ENCODE peak calls at places on chromosomes 4 and X, in seven cellular contexts. One of them, this sample, is unnamed.
A peak's percentile ranks its signal among the peaks of the same experiment; 100 is the strongest.

GRCh38 chr4:138063581-138063980 is 178.6 kb downstream of the SLC7A11 start:
- DNase-seq in astrocyte of the cerebellum: no peak
- DNase-seq in ovary: no peak
- DNase-seq in GM23338: peak; percentile 16
- DNase-seq in CD8-positive, alpha-beta T cell: no peak
- DNase-seq in A549: no peak
- DNase-seq in IMR-90: no peak
- DNase-seq in this sample: no peak

GRCh38 chrX:152641996-152642395 is 4.3 kb downstream of the GABRQ start:
- DNase-seq in CD8-positive, alpha-beta T cell: no peak
- DNase-seq in IMR-90: peak; percentile 1
- DNase-seq in astrocyte of the cerebellum: no peak
- DNase-seq in A549: no peak
- DNase-seq in ovary: no peak
- DNase-seq in GM23338: peak; percentile 60
- DNase-seq in this sample: no peak

GRCh38 chrX:106698693-106699092 is 27.8 kb upstream of the RNF128 start:
- DNase-seq in A549: no peak
- DNase-seq in GM23338: no peak
- DNase-seq in astrocyte of the cerebellum: peak; percentile 4
- DNase-seq in ovary: no peak
- DNase-seq in CD8-positive, alpha-beta T cell: no peak
- DNase-seq in IMR-90: peak; percentile 67
- DNase-seq in this sample: no peak

GRCh38 chrX:12901486-12901885 is 4.9 kb upstream of the TLR8 start:
- DNase-seq in ovary: peak; percentile 48
- DNase-seq in IMR-90: peak; percentile 39
- DNase-seq in A549: peak; percentile 69
- DNase-seq in GM23338: peak; percentile 41
- DNase-seq in astrocyte of the cerebellum: peak; percentile 2
- DNase-seq in CD8-positive, alpha-beta T cell: peak; percentile 69
- DNase-seq in this sample: peak; percentile 64

GRCh38 chrX:120647127-120647526 is 17.3 kb upstream of the C1GALT1C1 start:
- DNase-seq in astrocyte of the cerebellum: no peak
- DNase-seq in A549: no peak
- DNase-seq in GM23338: no peak
- DNase-seq in IMR-90: no peak
- DNase-seq in CD8-positive, alpha-beta T cell: no peak
- DNase-seq in ovary: no peak
- DNase-seq in this sample: no peak

GRCh38 chrX:112163916-112164315 is 81.3 kb upstream of the TRPC5 start:
- DNase-seq in ovary: no peak
- DNase-seq in IMR-90: peak; percentile 49
- DNase-seq in GM23338: no peak
- DNase-seq in CD8-positive, alpha-beta T cell: no peak
- DNase-seq in A549: no peak
- DNase-seq in astrocyte of the cerebellum: peak; percentile 12
- DNase-seq in this sample: no peak

GRCh38 chrX:32483534-32484136 is 727.7 kb downstream of the DMD start:
- DNase-seq in IMR-90: no peak
- DNase-seq in GM23338: peak; percentile 56
- DNase-seq in astrocyte of the cerebellum: no peak
- DNase-seq in A549: no peak
- DNase-seq in ovary: no peak
- DNase-seq in CD8-positive, alpha-beta T cell: no peak
- DNase-seq in this sample: no peak

GRCh38 chrX:16610121-16610565 is 39.8 kb upstream of the S100G start:
- DNase-seq in ovary: no peak
- DNase-seq in astrocyte of the cerebellum: no peak
- DNase-seq in IMR-90: peak; percentile 74
- DNase-seq in A549: no peak
- DNase-seq in GM23338: no peak
- DNase-seq in CD8-positive, alpha-beta T cell: no peak
- DNase-seq in this sample: no peak

GRCh38 chr4:184269879-184270430 is 52.3 kb upstream of the ENPP6 start:
- DNase-seq in GM23338: no peak
- DNase-seq in astrocyte of the cerebellum: no peak
- DNase-seq in CD8-positive, alpha-beta T cell: no peak
- DNase-seq in IMR-90: no peak
- DNase-seq in A549: no peak
- DNase-seq in ovary: no peak
- DNase-seq in this sample: no peak

GRCh38 chr4:184270808-184271413 is 53.2 kb upstream of the ENPP6 start:
- DNase-seq in ovary: no peak
- DNase-seq in A549: no peak
- DNase-seq in IMR-90: no peak
- DNase-seq in astrocyte of the cerebellum: no peak
- DNase-seq in GM23338: no peak
- DNase-seq in CD8-positive, alpha-beta T cell: no peak
- DNase-seq in this sample: no peak

GRCh38 chr4:184267206-184267608 is 49.5 kb upstream of the ENPP6 start:
- DNase-seq in astrocyte of the cerebellum: no peak
- DNase-seq in IMR-90: no peak
- DNase-seq in GM23338: no peak
- DNase-seq in A549: no peak
- DNase-seq in ovary: no peak
- DNase-seq in CD8-positive, alpha-beta T cell: no peak
- DNase-seq in this sample: no peak

GRCh38 chr4:184267673-184268573 is 50.2 kb upstream of the ENPP6 start:
- DNase-seq in CD8-positive, alpha-beta T cell: peak; percentile 44
- DNase-seq in A549: peak; percentile 37
- DNase-seq in ovary: no peak
- DNase-seq in IMR-90: peak; percentile 97
- DNase-seq in GM23338: no peak
- DNase-seq in astrocyte of the cerebellum: peak; percentile 36
- DNase-seq in this sample: no peak

GRCh38 chr4:184268574-184269160 is 51.0 kb upstream of the ENPP6 start:
- DNase-seq in A549: no peak
- DNase-seq in GM23338: no peak
- DNase-seq in CD8-positive, alpha-beta T cell: no peak
- DNase-seq in IMR-90: no peak
- DNase-seq in astrocyte of the cerebellum: no peak
- DNase-seq in ovary: no peak
- DNase-seq in this sample: no peak
- TF ChIP-seq CTCF in A549: no peak
- TF ChIP-seq CTCF in GM23338: no peak
- TF ChIP-seq CTCF in CD8-positive, alpha-beta T cell: no peak
- TF ChIP-seq CTCF in IMR-90: peak; percentile 14
- TF ChIP-seq CTCF in astrocyte of the cerebellum: no peak
- TF ChIP-seq CTCF in ovary: no peak
- TF ChIP-seq CTCF in this sample: no peak

DNA sequence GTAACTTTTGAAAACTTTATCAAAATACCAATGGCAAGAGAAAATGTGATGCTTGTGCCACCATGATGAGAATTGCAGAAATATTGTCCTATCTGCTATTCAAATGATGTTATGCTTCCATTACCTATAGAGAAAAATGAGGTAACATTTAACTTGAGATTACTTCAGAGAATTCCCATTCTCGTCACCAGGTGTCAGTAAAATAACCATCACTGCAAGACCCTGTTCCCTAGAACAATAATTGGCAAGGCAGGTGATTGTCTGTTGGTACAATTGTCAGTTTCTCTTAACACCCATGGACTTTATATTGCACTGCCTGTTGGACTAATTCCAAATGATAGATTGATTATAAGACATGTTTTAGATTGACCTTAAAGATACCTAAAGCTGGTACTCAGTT is 179.9 kb downstream of the GABRG1 start:
- DNase-seq in GM23338: peak; percentile 41
- DNase-seq in IMR-90: no peak
- DNase-seq in ovary: no peak
- DNase-seq in CD8-positive, alpha-beta T cell: no peak
- DNase-seq in A549: no peak
- DNase-seq in astrocyte of the cerebellum: no peak
- DNase-seq in this sample: no peak
- TF ChIP-seq CTCF in GM23338: peak; percentile 54
- TF ChIP-seq CTCF in IMR-90: no peak
- TF ChIP-seq CTCF in ovary: no peak
- TF ChIP-seq CTCF in CD8-positive, alpha-beta T cell: no peak
- TF ChIP-seq CTCF in A549: no peak
- TF ChIP-seq CTCF in astrocyte of the cerebellum: peak; percentile 33
- TF ChIP-seq CTCF in this sample: no peak

DNA sequence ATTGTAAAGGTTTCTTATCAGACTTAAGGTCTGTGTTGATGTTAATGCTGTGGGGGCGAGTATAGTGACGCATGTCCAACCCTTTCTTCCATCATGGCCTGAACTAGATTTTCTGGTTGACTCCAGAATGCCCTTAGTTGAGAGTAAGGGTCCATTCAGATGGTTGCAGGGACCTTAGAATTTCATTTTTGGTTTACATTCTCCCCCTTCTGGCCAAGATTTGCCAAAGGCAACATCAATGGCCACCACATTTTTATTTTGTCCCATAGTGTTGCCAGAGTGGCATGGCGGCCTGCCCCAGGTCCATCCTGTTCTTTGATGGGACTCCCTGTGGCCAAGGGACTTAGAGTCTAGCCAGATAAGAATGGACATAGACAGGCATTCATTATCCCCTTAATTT is 368.5 kb downstream of the GPM6A start:
- DNase-seq in A549: no peak
- DNase-seq in ovary: no peak
- DNase-seq in astrocyte of the cerebellum: no peak
- DNase-seq in IMR-90: no peak
- DNase-seq in GM23338: no peak
- DNase-seq in CD8-positive, alpha-beta T cell: no peak
- DNase-seq in this sample: no peak
- TF ChIP-seq CTCF in A549: no peak
- TF ChIP-seq CTCF in ovary: no peak
- TF ChIP-seq CTCF in astrocyte of the cerebellum: peak; percentile 19
- TF ChIP-seq CTCF in IMR-90: peak; percentile 31
- TF ChIP-seq CTCF in GM23338: peak; percentile 38
- TF ChIP-seq CTCF in CD8-positive, alpha-beta T cell: no peak
- TF ChIP-seq CTCF in this sample: no peak

GRCh38 chr4:126223784-126224407 is 909.1 kb downstream of the FAT4 start:
- DNase-seq in IMR-90: peak; percentile 23
- DNase-seq in CD8-positive, alpha-beta T cell: no peak
- DNase-seq in astrocyte of the cerebellum: no peak
- DNase-seq in A549: no peak
- DNase-seq in GM23338: peak; percentile 39
- DNase-seq in ovary: no peak
- DNase-seq in this sample: no peak
- TF ChIP-seq CTCF in IMR-90: peak; percentile 60
- TF ChIP-seq CTCF in CD8-positive, alpha-beta T cell: no peak
- TF ChIP-seq CTCF in astrocyte of the cerebellum: peak; percentile 64
- TF ChIP-seq CTCF in A549: peak; percentile 10
- TF ChIP-seq CTCF in GM23338: peak; percentile 84
- TF ChIP-seq CTCF in ovary: no peak
- TF ChIP-seq CTCF in this sample: peak; percentile 65

DNA sequence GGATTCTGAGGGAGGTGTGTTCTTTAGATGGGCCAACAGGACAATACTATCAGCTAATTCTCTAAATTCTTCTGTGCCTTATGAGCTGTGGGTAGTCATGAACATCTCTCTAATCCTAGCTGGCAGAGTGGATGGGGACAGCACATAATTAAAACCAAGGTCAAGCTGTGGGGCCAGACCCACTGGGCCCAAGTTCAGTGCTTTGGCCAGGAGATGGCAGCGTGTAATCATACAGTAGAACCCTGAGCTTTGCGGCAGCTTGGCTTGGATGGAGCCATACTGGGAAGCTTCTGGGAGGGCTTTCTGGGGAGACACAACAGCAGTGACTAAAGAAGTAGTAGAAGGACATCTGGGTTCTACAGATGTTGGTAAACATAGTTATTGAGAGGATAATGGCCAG is 140.3 kb upstream of the CXCL13 start:
- DNase-seq in CD8-positive, alpha-beta T cell: no peak
- DNase-seq in GM23338: peak; percentile 52
- DNase-seq in IMR-90: no peak
- DNase-seq in ovary: no peak
- DNase-seq in A549: no peak
- DNase-seq in astrocyte of the cerebellum: no peak
- DNase-seq in this sample: no peak
- TF ChIP-seq CTCF in CD8-positive, alpha-beta T cell: no peak
- TF ChIP-seq CTCF in GM23338: peak; percentile 63
- TF ChIP-seq CTCF in IMR-90: no peak
- TF ChIP-seq CTCF in ovary: no peak
- TF ChIP-seq CTCF in A549: no peak
- TF ChIP-seq CTCF in astrocyte of the cerebellum: peak; percentile 53
- TF ChIP-seq CTCF in this sample: no peak

DNA sequence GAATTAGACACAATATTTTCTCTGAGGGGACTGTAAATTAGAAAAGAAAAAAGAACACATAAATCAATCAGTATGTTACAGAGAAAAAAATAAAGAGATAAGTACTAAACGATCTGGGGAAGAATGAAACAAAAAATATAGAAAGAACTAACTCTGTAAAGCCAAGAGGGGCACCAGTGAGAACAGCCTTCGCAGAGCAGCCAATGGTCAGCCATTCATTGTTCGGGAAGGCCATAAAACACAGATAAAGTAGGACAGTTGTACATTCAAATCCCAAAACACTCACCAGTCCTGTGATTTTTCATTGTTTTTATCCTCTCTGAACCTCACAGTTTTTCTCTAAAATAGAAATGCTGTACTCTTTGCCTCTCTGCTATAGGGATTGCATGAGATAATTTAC is 127.9 kb downstream of the NEK1 start:
- DNase-seq in GM23338: peak; percentile 7
- DNase-seq in astrocyte of the cerebellum: peak; percentile 2
- DNase-seq in CD8-positive, alpha-beta T cell: no peak
- DNase-seq in A549: no peak
- DNase-seq in ovary: no peak
- DNase-seq in IMR-90: peak; percentile 15
- DNase-seq in this sample: no peak
- TF ChIP-seq CTCF in GM23338: no peak
- TF ChIP-seq CTCF in astrocyte of the cerebellum: peak; percentile 33
- TF ChIP-seq CTCF in CD8-positive, alpha-beta T cell: no peak
- TF ChIP-seq CTCF in A549: no peak
- TF ChIP-seq CTCF in ovary: no peak
- TF ChIP-seq CTCF in IMR-90: peak; percentile 28
- TF ChIP-seq CTCF in this sample: no peak

GRCh38 chr4:8473198-8473919 is 32.8 kb downstream of the TRMT44 start:
- DNase-seq in GM23338: no peak
- DNase-seq in A549: no peak
- DNase-seq in astrocyte of the cerebellum: no peak
- DNase-seq in ovary: peak; percentile 80
- DNase-seq in IMR-90: no peak
- DNase-seq in CD8-positive, alpha-beta T cell: no peak
- DNase-seq in this sample: no peak
- TF ChIP-seq CTCF in GM23338: no peak
- TF ChIP-seq CTCF in A549: no peak
- TF ChIP-seq CTCF in astrocyte of the cerebellum: peak; percentile 3
- TF ChIP-seq CTCF in ovary: peak; percentile 40
- TF ChIP-seq CTCF in IMR-90: peak; percentile 44
- TF ChIP-seq CTCF in CD8-positive, alpha-beta T cell: no peak
- TF ChIP-seq CTCF in this sample: no peak

DNA sequence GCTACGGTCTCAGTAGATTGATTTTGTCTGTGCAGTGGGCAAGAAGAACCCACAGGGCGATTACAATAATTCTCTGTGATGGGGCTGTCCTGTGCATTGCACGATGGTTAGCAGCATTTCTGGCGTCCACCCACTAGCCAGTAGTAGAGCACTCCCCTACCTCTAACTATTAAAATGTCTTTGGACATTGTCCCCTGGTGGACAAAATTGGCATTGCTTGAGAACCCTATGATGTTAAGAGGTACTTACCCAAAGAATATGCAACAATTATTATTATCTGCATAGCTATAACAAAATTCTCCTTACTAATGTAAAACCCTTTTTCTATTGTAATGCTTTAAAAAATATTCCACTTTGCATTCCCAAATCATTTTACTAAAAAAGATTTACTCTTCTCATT is 109.5 kb upstream of the VCX3A start:
- DNase-seq in GM23338: peak; percentile 37
- DNase-seq in CD8-positive, alpha-beta T cell: no peak
- DNase-seq in astrocyte of the cerebellum: no peak
- DNase-seq in A549: no peak
- DNase-seq in IMR-90: no peak
- DNase-seq in ovary: no peak
- DNase-seq in this sample: no peak
- TF ChIP-seq CTCF in GM23338: peak; percentile 45
- TF ChIP-seq CTCF in CD8-positive, alpha-beta T cell: no peak
- TF ChIP-seq CTCF in astrocyte of the cerebellum: peak; percentile 22
- TF ChIP-seq CTCF in A549: no peak
- TF ChIP-seq CTCF in IMR-90: no peak
- TF ChIP-seq CTCF in ovary: no peak
- TF ChIP-seq CTCF in this sample: peak; percentile 84

This sample was measured in mesothelial cell of epicardium.